ENCODE peak calls at places on chromosomes 12 and 14, in six cellular contexts. H is uterus, X is tibial artery, B is GM23248, G is mesenchymal stem cell, Z is left ventricle myocardium inferior. P is an unnamed sample. For H3K4me1, the result is how much of the 10 kb centered on the place peaks cover.

GRCh38 chr12:54725233-54725843 is 77.2 kb upstream of the DCD start:
- DNase-seq in B (peak), G (peak), X (no peak), Z (no peak), H (no peak), P (no peak)

GRCh38 chr12:123705935-123706334 is 6.2 kb upstream of the ATP6V0A2 start:
- DNase-seq in G (peak), B (no peak), X (no peak), Z (no peak), H (no peak), P (no peak)

GRCh38 chr12:12671850-12672660 is 23.9 kb downstream of the GPR19 start:
- DNase-seq in G (peak), B (peak), Z (no peak), H (no peak), X (no peak), P (no peak)

GRCh38 chr12:68222336-68222735 is 3.3 kb downstream of the IL26 start:
- DNase-seq in G (no peak), H (no peak), X (no peak), B (peak), Z (no peak), P (no peak)

GRCh38 chr12:124750787-124751471 is 112.7 kb downstream of the SCARB1 start:
- DNase-seq in Z (no peak), G (no peak), X (no peak), B (no peak), H (no peak), P (no peak)

GRCh38 chr12:48000878-48001321 is 3.4 kb downstream of the COL2A1 start:
- DNase-seq in Z (no peak), X (no peak), H (no peak), G (peak), B (peak), P (no peak)

GRCh38 chr12:31217356-31218130 is 108.4 kb downstream of the SINHCAF start:
- DNase-seq in X (no peak), H (no peak), B (no peak), G (no peak), Z (no peak), P (no peak)

GRCh38 chr14:20400965-20401593 is 12.2 kb downstream of the TEP1 start:
- DNase-seq in B (peak), X (no peak), H (no peak), G (no peak), Z (no peak), P (no peak)

GRCh38 chr12:132783917-132784531 is 22.4 kb upstream of the ANKLE2 start:
- DNase-seq in X (peak), Z (peak), H (no peak), B (no peak), G (peak), P (no peak)

GRCh38 chr12:120223458-120224303 is 22.8 kb upstream of the RPLP0 start:
- DNase-seq in H (no peak), Z (no peak), G (no peak), B (peak), X (no peak), P (no peak)

GRCh38 chr12:39919790-39920189 is 186.1 kb downstream of the SLC2A13 start:
- DNase-seq in G (no peak), B (no peak), X (no peak), H (no peak), Z (no peak), P (no peak)

GRCh38 chr12:58156697-58157096 is 215.3 kb downstream of the ATP23 start:
- DNase-seq in X (no peak), Z (no peak), H (no peak), B (no peak), G (no peak), P (no peak)

GRCh38 chr14:97878206-97878605 is 1081.0 kb downstream of the VRK1 start:
- DNase-seq in X (peak), B (no peak), Z (peak), G (no peak), H (no peak), P (no peak)

GRCh38 chr14:64950889-64951288 is 8.3 kb upstream of the GPX2 start:
- DNase-seq in G (no peak), B (no peak), Z (peak), X (no peak), H (no peak), P (peak)

GRCh38 chr12:32331133-32331532 is 68.2 kb upstream of the FGD4 start:
- DNase-seq in X (no peak), H (no peak), G (peak), B (no peak), Z (no peak), P (no peak)

GRCh38 chr12:38921025-38921677 is 15.8 kb upstream of the CPNE8 start:
- DNase-seq in X (peak), G (peak), Z (peak), B (peak), H (no peak), P (no peak)

GRCh38 chr12:81078469-81079196 is 754 bp downstream of the ACSS3 start:
- DNase-seq in G (peak), H (peak), X (peak), B (peak), Z (no peak), P (peak)

GRCh38 chr12:113473942-113474341 is 2.3 kb upstream of the LHX5 start:
- DNase-seq in H (no peak), G (no peak), Z (no peak), X (no peak), B (no peak), P (no peak)

GRCh38 chr12:132161046-132161781 is 17.0 kb downstream of the NOC4L start:
- DNase-seq in G (no peak), B (no peak), Z (peak), H (no peak), X (no peak), P (no peak)

GRCh38 chr14:35046751-35047536 is 872 bp downstream of the FAM177A1 start:
- DNase-seq in G (peak), X (no peak), B (peak), H (peak), Z (no peak), P (no peak)

GRCh38 chr12:29796823-29797263 is 13.1 kb upstream of the TMTC1 start:
- DNase-seq in H (peak), X (peak), G (peak), B (peak), Z (no peak), P (no peak)

DNA sequence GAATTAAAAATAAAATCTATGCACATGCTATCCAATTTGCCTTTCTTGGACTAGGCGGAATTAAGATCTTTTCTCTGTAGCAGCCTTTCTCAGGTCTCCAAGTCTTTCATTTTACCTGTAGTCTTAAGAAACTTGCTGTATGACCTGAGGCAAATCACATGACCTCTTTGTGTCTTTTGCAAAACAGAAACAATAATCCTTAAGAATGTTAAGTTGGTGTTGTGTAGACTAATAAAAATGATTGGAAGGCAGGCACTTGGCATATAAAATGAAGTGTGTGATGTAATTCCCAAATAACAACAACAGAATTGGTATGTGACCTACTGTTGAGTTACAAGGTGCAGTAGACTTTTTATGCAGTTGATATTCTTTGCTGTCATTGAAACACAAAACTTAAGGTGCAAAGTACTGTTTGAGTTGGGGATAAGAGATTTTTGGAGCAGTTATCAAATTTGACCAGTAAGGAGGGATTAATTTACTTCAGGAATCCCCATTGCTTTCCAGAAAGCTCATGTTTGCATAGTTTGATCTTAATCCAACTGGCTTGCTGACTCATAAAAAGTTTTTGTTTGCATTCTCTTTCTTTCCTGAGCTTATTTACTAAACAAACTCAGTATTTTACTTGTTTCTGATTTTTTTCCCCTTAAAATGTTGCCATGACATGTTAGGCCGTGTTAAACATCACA is 51.4 kb downstream of the SUSD6 start:
- DNase-seq in Z (no peak), H (no peak), X (no peak), B (peak), G (no peak), P (no peak)
- H3K4me1 ChIP-seq in Z (half or more), H (under half), X (half or more), B (half or more), G (under half), P (half or more)

DNA sequence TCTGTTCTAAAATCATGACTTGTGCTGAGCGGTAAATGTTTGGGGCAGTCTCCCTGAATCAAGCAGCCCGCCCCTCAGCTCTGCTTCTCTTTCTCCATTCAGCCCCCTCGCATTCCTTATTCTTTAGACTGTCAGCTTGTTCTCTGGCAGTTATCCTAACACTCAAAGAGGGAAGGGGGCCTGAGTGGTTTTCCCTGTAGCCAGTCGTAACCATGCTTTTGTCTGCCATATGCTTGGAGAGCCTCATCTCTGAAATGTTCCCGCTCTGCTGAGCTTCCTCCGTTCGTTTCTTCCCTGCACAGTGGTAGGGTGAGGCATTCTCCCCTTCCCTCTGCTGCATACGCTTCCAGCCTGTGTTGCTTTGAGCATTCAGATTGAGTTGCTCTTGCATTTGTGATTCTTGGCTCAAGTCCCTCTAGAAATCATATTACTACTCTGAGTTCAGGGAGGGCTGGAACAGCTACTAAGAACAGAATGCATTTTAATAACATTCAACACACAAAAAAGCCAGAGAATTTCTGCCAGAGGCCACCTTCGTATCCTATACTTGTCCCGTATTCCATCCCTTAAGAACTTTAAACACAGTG is 119.7 kb downstream of the FBXL14 start:
- DNase-seq in G (peak), B (peak), H (no peak), X (no peak), Z (no peak), P (no peak)
- H3K4me3 ChIP-seq in G (peak), B (peak), H (no peak), X (peak), Z (no peak), P (no peak)

GRCh38 chr14:76904100-76904739 is 78.0 kb downstream of the LRRC74A start:
- DNase-seq in B (peak), H (peak), Z (peak), X (peak), G (peak), P (peak)
- H3K4me1 ChIP-seq in B (under half), H (under half), Z (under half), X (half or more), G (under half), P (under half)

GRCh38 chr12:127145543-127145928 is 1121.4 kb upstream of the TMEM132C start:
- DNase-seq in Z (no peak), H (no peak), B (peak), X (no peak), G (no peak), P (no peak)
- H3K4me3 ChIP-seq in Z (peak), H (peak), B (peak), X (peak), G (peak), P (peak)

DNA sequence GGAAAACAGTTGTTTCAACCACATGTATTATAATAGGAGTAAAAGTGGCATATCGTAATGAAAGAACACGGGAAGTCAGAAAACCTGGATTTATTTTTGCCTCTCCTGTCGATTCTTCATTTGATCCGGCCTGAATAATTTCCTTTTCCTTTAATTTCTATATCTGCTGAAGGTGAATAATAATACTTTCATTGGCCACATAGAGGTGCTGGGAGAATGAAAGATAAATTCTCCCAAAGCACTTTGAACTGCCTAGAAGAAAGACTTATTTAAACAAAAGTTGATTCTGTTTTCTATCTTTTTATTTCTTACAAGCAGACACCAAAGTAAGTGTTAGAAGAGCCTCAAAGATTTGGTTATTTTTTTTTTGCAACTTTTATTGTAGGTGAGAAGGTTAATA is 339.1 kb downstream of the RAD51B start:
- DNase-seq in G (no peak), Z (no peak), H (no peak), X (no peak), B (no peak), P (no peak)
- H3K4me1 ChIP-seq in G (under half), Z (under half), H (under half), X (under half), B (under half), P (under half)

DNA sequence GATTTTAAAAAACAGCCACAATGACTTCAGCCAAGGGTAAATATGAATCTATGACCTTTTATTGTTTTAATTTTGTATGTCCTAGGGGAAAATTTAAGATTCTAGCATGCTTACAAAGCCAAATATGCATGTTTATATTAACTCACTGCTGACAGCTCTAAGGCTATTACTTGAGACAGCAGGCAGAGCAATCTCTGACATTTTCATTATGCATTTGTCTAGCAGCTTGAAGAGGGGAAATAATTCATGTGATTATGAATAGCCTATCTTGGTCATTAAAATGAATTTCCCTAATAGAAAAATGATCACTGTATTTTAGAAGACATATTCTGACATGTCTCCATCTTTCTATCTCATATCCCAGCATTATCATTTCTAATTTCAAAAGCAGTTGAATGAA is 46.6 kb upstream of the HELB start:
- DNase-seq in B (no peak), X (no peak), Z (no peak), G (no peak), H (no peak), P (no peak)
- H3K4me3 ChIP-seq in B (no peak), X (no peak), Z (no peak), G (no peak), H (no peak), P (no peak)

GRCh38 chr12:69331846-69332684 is 16.1 kb upstream of the LYZ start:
- DNase-seq in X (no peak), H (no peak), G (no peak), B (peak), Z (no peak), P (no peak)
- H3K4me1 ChIP-seq in X (under half), H (under half), G (under half), B (under half), Z (under half), P (under half)

DNA sequence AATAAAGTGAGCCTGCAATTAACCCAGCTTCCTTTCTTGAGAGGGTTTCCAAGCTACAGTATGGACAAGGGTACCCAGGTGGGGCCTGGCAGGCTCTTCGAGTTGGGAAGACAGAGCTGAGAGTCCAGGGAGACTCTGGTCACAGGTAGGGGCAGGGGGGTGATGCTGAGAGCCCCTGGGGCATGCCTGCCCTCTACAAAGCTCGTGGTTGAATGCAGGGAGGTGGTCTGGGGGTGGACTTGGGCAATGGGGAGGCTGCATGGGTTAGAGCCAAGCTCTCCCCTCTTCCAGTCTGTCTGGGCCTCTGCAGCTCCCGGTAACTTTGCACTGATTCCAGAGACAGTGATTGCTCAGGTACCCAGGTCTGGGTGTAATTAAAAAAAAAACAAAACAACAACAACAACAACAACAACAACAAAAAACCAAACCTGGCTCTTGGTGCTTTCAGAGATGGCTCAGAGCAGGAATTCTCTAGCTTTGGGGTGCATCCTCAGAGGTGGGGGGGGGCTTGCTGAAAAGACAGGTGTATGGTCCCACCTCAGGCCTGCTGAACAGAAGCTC is 30.8 kb upstream of the PPP2R5C start:
- DNase-seq in Z (no peak), H (no peak), X (no peak), B (no peak), G (no peak), P (no peak)
- H3K4me3 ChIP-seq in Z (no peak), H (no peak), X (no peak), B (peak), G (no peak), P (no peak)